ENCODE peak calls at places on chromosomes 1 and 21, in eight cellular contexts. G, V, A, B, T, K, U and S are unnamed samples.

GRCh38 chr1:225447649-225448048 is 19.8 kb upstream of the LBR start:
- DNase-seq in G (no peak), V (no peak), A (no peak), B (no peak), T (peak; percentile 59), K (peak; percentile 42), U (peak; percentile 64), S (no peak)

GRCh38 chr1:59096501-59096900 is 200.4 kb upstream of the FGGY start:
- DNase-seq in G (no peak), V (no peak), A (no peak), B (no peak), T (no peak), K (no peak), U (no peak), S (no peak)

GRCh38 chr1:213122514-213122929 is 71.5 kb downstream of the RPS6KC1 start:
- DNase-seq in G (no peak), V (peak; percentile 9), A (no peak), B (no peak), T (peak; percentile 72), K (peak; percentile 71), U (no peak), S (no peak)

GRCh38 chr1:208043690-208044089 is 132.8 kb upstream of the CD34 start:
- DNase-seq in G (no peak), V (no peak), A (no peak), B (no peak), T (peak; percentile 16), K (no peak), U (no peak), S (no peak)

GRCh38 chr1:189192741-189193140 is 1284.9 kb downstream of the BRINP3 start:
- DNase-seq in G (no peak), V (no peak), A (no peak), B (no peak), T (no peak), K (no peak), U (no peak), S (no peak)

GRCh38 chr1:185789846-185790735 is 55.9 kb downstream of the HMCN1 start:
- DNase-seq in G (no peak), V (no peak), A (no peak), B (no peak), T (no peak), K (peak; percentile 26), U (no peak), S (no peak)

GRCh38 chr21:44421901-44422840 is 33.1 kb upstream of the LRRC3 start:
- DNase-seq in G (no peak), V (no peak), A (peak; percentile 14), B (no peak), T (no peak), K (no peak), U (no peak), S (no peak)

GRCh38 chr21:17829472-17829871 is 10.3 kb upstream of the C21orf91 start:
- DNase-seq in G (no peak), V (no peak), A (no peak), B (no peak), T (peak; percentile 1), K (peak; percentile 84), U (no peak), S (no peak)

GRCh38 chr1:208065862-208066261 is 154.9 kb upstream of the CD34 start:
- DNase-seq in G (no peak), V (no peak), A (no peak), B (no peak), T (no peak), K (peak; percentile 25), U (no peak), S (no peak)

GRCh38 chr1:27416387-27417111 is 24.1 kb downstream of the GPR3 start:
- DNase-seq in G (peak; percentile 72), V (no peak), A (no peak), B (no peak), T (peak; percentile 83), K (peak; percentile 73), U (no peak), S (peak; percentile 55)

GRCh38 chr1:217089239-217090014 is 366.2 kb upstream of the ESRRG start:
- DNase-seq in G (no peak), V (peak; percentile 30), A (no peak), B (no peak), T (peak; percentile 5), K (peak; percentile 61), U (no peak), S (no peak)

GRCh38 chr1:180560868-180561600 is 2.3 kb downstream of the OVAAL start:
- DNase-seq in G (no peak), V (no peak), A (no peak), B (no peak), T (no peak), K (peak; percentile 72), U (no peak), S (no peak)

GRCh38 chr1:205294175-205294913 is 27.2 kb downstream of the NUAK2 start:
- DNase-seq in G (no peak), V (peak; percentile 75), A (no peak), B (no peak), T (peak; percentile 96), K (peak; percentile 99), U (no peak), S (no peak)

GRCh38 chr1:10251325-10252103 is 41.1 kb downstream of the KIF1B start:
- DNase-seq in G (no peak), V (no peak), A (no peak), B (no peak), T (peak; percentile 46), K (peak; percentile 65), U (no peak), S (no peak)

GRCh38 chr1:220038640-220039039 is 7.7 kb downstream of the EPRS1 start:
- DNase-seq in G (no peak), V (no peak), A (no peak), B (no peak), T (no peak), K (no peak), U (no peak), S (no peak)

GRCh38 chr1:160623860-160624259 is 23.0 kb downstream of the SLAMF1 start:
- DNase-seq in G (no peak), V (no peak), A (no peak), B (no peak), T (no peak), K (no peak), U (no peak), S (no peak)

GRCh38 chr21:39633770-39634181 is 21.0 kb downstream of the B3GALT5 start:
- DNase-seq in G (no peak), V (peak; percentile 48), A (no peak), B (no peak), T (peak; percentile 92), K (peak; percentile 92), U (no peak), S (no peak)

GRCh38 chr1:226628624-226629155 is 80.1 kb downstream of the STUM start:
- DNase-seq in G (no peak), V (no peak), A (no peak), B (no peak), T (no peak), K (no peak), U (no peak), S (no peak)